ENCODE peak calls at places on chromosome 15, in four cellular contexts. I is Ammon's horn; B is stimulated activated CD8-positive, alpha-beta memory T cell treated with anti-CD3 and anti-CD28 coated beads, Interleukin-15, amount 100 ng/mL, for 4 hours; X is effector CD4-positive, alpha-beta T cell. T is an unnamed sample.

GRCh38 chr15:93052090-93052892 is 36.7 kb downstream of the RGMA start:
- DNase-seq in I (no peak), B (no peak), X (no peak), T (no peak)

GRCh38 chr15:69903476-69904295 is 194.0 kb downstream of the TLE3 start:
- DNase-seq in I (no peak), B (no peak), X (no peak), T (no peak)

GRCh38 chr15:25171111-25171811 is 216.5 kb downstream of the SNRPN start:
- DNase-seq in I (no peak), B (no peak), X (no peak), T (no peak)

GRCh38 chr15:44038801-44039200 is 156.3 kb downstream of the FRMD5 start:
- DNase-seq in I (no peak), B (no peak), X (no peak), T (no peak)

GRCh38 chr15:48392356-48392755 is 61.1 kb downstream of the DUT start:
- DNase-seq in I (peak; percentile 54), B (no peak), X (no peak), T (no peak)

GRCh38 chr15:48427960-48428547 is 96.8 kb downstream of the DUT start:
- DNase-seq in I (no peak), B (no peak), X (no peak), T (no peak)

GRCh38 chr15:70415330-70415884 is 317.7 kb upstream of the TLE3 start:
- DNase-seq in I (no peak), B (no peak), X (no peak), T (no peak)

GRCh38 chr15:25691544-25692430 is 171.3 kb downstream of the ATP10A start:
- DNase-seq in I (peak; percentile 57), B (no peak), X (no peak), T (no peak)

GRCh38 chr15:25426896-25427610 is 11.8 kb downstream of the UBE3A start:
- DNase-seq in I (no peak), B (no peak), X (no peak), T (no peak)

GRCh38 chr15:28981351-28981720 is 95.6 kb downstream of the APBA2 start:
- DNase-seq in I (no peak), B (no peak), X (no peak), T (no peak)

GRCh38 chr15:96160269-96160668 is 170.2 kb upstream of the NR2F2 start:
- DNase-seq in I (no peak), B (no peak), X (no peak), T (no peak)

GRCh38 chr15:28977377-28978010 is 91.7 kb downstream of the APBA2 start:
- DNase-seq in I (peak; percentile 93), B (no peak), X (no peak), T (no peak)

GRCh38 chr15:54197995-54198394 is 219.8 kb downstream of the UNC13C start:
- DNase-seq in I (no peak), B (no peak), X (no peak), T (no peak)

GRCh38 chr15:42059661-42060476 is 34.5 kb downstream of the PLA2G4D start:
- DNase-seq in I (peak; percentile 35), B (peak; percentile 12), X (peak; percentile 63), T (peak; percentile 43)

GRCh38 chr15:89002281-89002761 is 85.9 kb upstream of the ABHD2 start:
- DNase-seq in I (no peak), B (no peak), X (no peak), T (no peak)

GRCh38 chr15:74585857-74586256 is 29.8 kb upstream of the CLK3 start:
- DNase-seq in I (no peak), B (no peak), X (no peak), T (no peak)